ENCODE peak calls at places on chromosomes 16 and 17, in six cellular contexts. Z is neural progenitor cell, G is heart left ventricle, F is AG04450, X is IMR-90, V is mesenchymal stem cell. B is an unnamed sample.

GRCh38 chr17:6712058-6712853 is 913 bp downstream of the SLC13A5 start:
- DNase-seq in X (no peak), G (no peak), F (no peak), V (no peak), Z (peak; percentile 73), B (no peak)

GRCh38 chr16:84563776-84564420 is 54.0 kb downstream of the COTL1 start:
- DNase-seq in Z (no peak), X (no peak), V (no peak), F (no peak), G (no peak), B (no peak)

GRCh38 chr17:17186551-17187505 is 19.3 kb downstream of the PLD6 start:
- DNase-seq in G (no peak), Z (no peak), X (no peak), F (no peak), V (no peak), B (no peak)

GRCh38 chr16:2497116-2497630 is 16.6 kb upstream of the ATP6V0C start:
- DNase-seq in F (no peak), V (no peak), Z (no peak), X (no peak), G (peak; percentile 79), B (peak; percentile 86)

GRCh38 chr17:80419255-80419654 is 4.3 kb downstream of the ENDOV start:
- DNase-seq in G (no peak), V (no peak), F (no peak), X (no peak), Z (no peak), B (no peak)

GRCh38 chr17:72407336-72408121 is 286.7 kb downstream of the SOX9 start:
- DNase-seq in Z (no peak), G (peak; percentile 33), X (peak; percentile 99), F (peak; percentile 94), V (peak; percentile 97), B (no peak)

GRCh38 chr16:67184453-67185002 is 765 bp upstream of the MATCAP1 start:
- DNase-seq in X (no peak), F (no peak), G (no peak), V (no peak), Z (peak; percentile 56), B (no peak)

GRCh38 chr17:16973760-16974540 is 2.0 kb upstream of the TNFRSF13B start:
- DNase-seq in F (no peak), X (no peak), G (no peak), Z (no peak), V (no peak), B (no peak)

GRCh38 chr17:14135906-14136590 is 66.7 kb downstream of the COX10 start:
- DNase-seq in F (no peak), V (no peak), G (no peak), X (no peak), Z (no peak), B (no peak)

GRCh38 chr16:24721830-24722238 is 7.6 kb upstream of the TNRC6A start:
- DNase-seq in Z (no peak), X (no peak), V (no peak), F (no peak), G (no peak), B (no peak)

GRCh38 chr17:36085710-36086268 is 4.2 kb downstream of the CCL3 start:
- DNase-seq in X (no peak), V (no peak), F (no peak), Z (no peak), G (no peak), B (no peak)

GRCh38 chr17:50559674-50560184 is 786 bp upstream of the CACNA1G start:
- DNase-seq in G (no peak), F (no peak), X (peak; percentile 5), V (peak; percentile 51), Z (peak; percentile 88), B (no peak)

GRCh38 chr16:21211486-21211885 is at the start of gene ZP2:
- DNase-seq in F (no peak), Z (no peak), G (no peak), X (no peak), V (no peak), B (no peak)

GRCh38 chr17:49748223-49748622 is 15.7 kb downstream of the FAM117A start:
- DNase-seq in Z (no peak), X (no peak), F (no peak), V (no peak), G (no peak), B (no peak)

GRCh38 chr16:51155199-51155607 is 4.1 kb upstream of the SALL1 start:
- DNase-seq in G (no peak), Z (peak; percentile 79), X (no peak), V (peak; percentile 78), F (no peak), B (peak; percentile 76)

GRCh38 chr16:68229431-68230175 is 6.3 kb downstream of the ESRP2 start:
- DNase-seq in X (peak; percentile 65), Z (peak; percentile 69), F (peak; percentile 29), V (peak; percentile 69), G (peak; percentile 29), B (peak; percentile 53)

GRCh38 chr17:69763503-69763902 is 311.5 kb upstream of the KCNJ16 start:
- DNase-seq in X (peak; percentile 54), F (no peak), V (peak; percentile 61), Z (no peak), G (no peak), B (no peak)

GRCh38 chr17:27318633-27319032 is 24.7 kb downstream of the WSB1 start:
- DNase-seq in G (no peak), X (no peak), F (no peak), V (no peak), Z (no peak), B (no peak)

GRCh38 chr17:80892900-80893603 is 98.6 kb upstream of the CHMP6 start:
- DNase-seq in G (no peak), V (peak; percentile 93), Z (no peak), F (peak; percentile 13), X (peak; percentile 79), B (no peak)

GRCh38 chr17:29124135-29124930 is 55.9 kb downstream of the MYO18A start:
- DNase-seq in F (no peak), Z (peak; percentile 72), X (peak; percentile 82), G (no peak), V (peak; percentile 84), B (peak; percentile 54)

GRCh38 chr17:50893183-50893993 is 27.2 kb upstream of the TOB1 start:
- DNase-seq in V (peak; percentile 31), X (peak; percentile 52), G (no peak), F (no peak), Z (peak; percentile 63), B (no peak)

GRCh38 chr17:40341808-40342574 is 22.5 kb downstream of the GJD3 start:
- DNase-seq in G (peak; percentile 90), X (peak; percentile 50), F (no peak), V (peak; percentile 77), Z (peak; percentile 84), B (peak; percentile 93)
- H3K4me3 ChIP-seq in G (peak overlapping the region; percentile 74), X (peak overlapping the region; percentile 82), F (peak overlapping the region; percentile 79), V (peak overlapping the region; percentile 90), Z (peak overlapping the region; percentile 64), B (peak overlapping the region; percentile 92)

DNA sequence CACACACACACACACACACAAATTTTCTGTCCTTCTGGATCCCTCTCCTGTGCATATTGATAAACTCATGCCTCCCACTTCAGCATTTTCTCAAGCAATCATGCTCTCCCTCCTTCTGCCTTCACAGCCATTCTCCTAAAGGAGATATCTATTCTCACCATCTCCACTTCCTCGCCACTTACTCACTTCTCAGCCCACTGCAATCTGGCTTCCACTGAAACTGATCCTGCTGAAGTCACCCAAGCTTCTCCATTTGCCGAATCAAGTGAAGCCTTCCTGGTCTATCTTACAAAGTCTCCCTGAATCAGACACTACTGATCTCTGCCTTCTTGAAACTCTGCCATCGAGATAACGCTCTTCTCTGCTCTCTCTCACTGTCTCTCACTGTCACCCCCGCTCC is 54.0 kb upstream of the GNAO1 start:
- DNase-seq in G (no peak), V (no peak), Z (no peak), X (no peak), F (no peak), B (no peak)
- H3K4me3 ChIP-seq in G (no peak overlapping the region), V (no peak overlapping the region), Z (no peak overlapping the region), X (no peak overlapping the region), F (no peak overlapping the region), B (no peak overlapping the region)

DNA sequence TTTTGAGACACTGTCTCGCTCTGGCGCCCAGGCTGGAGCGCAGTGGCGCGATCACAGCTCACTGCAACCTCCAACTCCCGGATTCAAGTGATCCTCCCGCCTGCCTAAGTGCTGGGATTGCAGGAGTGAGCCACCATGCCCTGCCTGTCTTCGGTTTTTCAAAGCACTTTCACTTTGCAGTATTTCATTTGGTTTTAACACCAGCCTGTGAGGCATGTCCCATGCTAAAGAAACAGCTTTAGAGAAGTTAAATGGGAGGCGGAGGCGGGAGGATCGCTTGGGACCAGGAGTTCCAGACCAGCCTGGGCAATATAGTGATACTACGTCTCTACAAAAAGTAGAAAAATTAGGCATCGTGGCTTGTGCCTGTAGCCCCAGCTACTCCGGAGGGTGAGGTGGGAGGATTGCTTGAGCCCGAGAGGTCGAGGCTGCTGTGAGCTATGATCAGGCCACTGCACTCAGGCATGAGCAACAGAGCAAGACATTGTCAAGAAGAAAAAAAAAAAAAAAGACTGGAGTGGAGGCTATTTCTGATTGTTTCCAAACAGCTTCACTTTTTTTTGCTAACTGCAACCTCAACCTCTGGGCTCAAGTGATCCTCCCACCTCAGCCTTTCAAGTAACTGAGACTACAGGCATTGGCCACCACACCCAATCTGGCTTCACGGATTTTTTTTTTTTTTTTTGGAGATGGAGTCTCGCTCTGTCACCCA is 1.3 kb downstream of the METTL23 start:
- DNase-seq in G (no peak), F (no peak), V (peak; percentile 68), X (no peak), Z (no peak), B (no peak)
- H3K4me3 ChIP-seq in G (no peak overlapping the region), F (peak overlapping the region; percentile 93), V (peak overlapping the region; percentile 97), X (peak overlapping the region; percentile 81), Z (peak overlapping the region; percentile 90), B (peak overlapping the region; percentile 100)

GRCh38 chr16:11735801-11736200 is 6.9 kb downstream of the TXNDC11 start:
- DNase-seq in F (no peak), Z (no peak), V (no peak), G (no peak), X (no peak), B (no peak)

GRCh38 chr16:11736903-11737302 is 5.8 kb downstream of the TXNDC11 start:
- DNase-seq in Z (no peak), X (no peak), F (no peak), G (no peak), V (no peak), B (no peak)

GRCh38 chr16:11737678-11738077 is 5.0 kb downstream of the TXNDC11 start:
- DNase-seq in V (no peak), X (no peak), G (no peak), F (no peak), Z (no peak), B (no peak)

GRCh38 chr16:11740567-11740966 is 2.1 kb downstream of the TXNDC11 start:
- DNase-seq in V (peak; percentile 16), X (no peak), Z (no peak), G (no peak), F (no peak), B (no peak)

DNA sequence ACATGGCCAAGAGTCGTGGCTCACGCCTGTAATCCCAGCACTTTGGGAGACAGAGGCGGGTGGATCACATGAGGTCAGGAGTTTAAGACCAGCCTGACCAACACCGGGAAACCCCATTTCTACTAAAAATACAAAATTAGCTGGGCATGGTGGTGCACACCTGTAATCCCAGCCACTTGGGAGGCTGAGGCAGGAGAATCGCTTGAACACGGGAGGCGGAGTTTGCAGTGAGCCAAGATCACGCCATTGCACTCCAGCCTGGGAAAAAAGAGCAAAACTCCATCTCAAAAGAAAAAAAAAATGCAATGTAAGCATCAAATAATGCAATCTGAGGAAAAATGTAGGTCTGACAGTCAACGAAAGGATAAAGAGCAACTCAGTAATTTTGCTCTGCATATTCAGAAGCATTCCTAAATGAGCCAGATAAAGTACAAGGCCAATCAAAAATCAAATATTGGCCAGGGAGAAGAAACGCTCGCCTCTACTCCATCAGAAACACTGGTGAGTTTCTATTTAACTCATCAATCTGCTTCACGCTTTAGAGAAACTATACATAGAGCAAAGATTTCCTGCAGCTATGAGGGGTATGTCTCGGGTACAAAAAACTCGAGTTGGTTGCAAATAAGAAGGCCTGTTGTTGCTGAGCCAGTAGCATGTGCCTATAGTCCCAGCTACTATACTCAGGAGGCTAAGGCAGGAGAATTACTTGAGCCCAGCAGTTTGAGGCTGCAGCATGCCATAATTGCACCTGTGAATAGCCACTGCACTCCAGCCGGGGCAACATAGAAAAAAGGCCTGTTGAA is 3.7 kb downstream of the TXNDC11 start:
- DNase-seq in G (no peak), Z (no peak), X (no peak), F (no peak), V (no peak), B (no peak)
- H3K4me3 ChIP-seq in G (no peak overlapping the region), Z (no peak overlapping the region), X (no peak overlapping the region), F (no peak overlapping the region), V (no peak overlapping the region), B (no peak overlapping the region)

B was measured in right lobe of liver.